ENCODE peak calls at places on chromosome 1, in nine cellular contexts. One of them, this sample, is unnamed.

GRCh38 chr1:243799908-243800307 is 50.1 kb downstream of the AKT3 start:
- DNase-seq in Calu3: no peak
- DNase-seq in endothelial cell: no peak
- DNase-seq in left lung: no peak
- DNase-seq in adrenal gland: no peak
- DNase-seq in heart right ventricle: no peak
- DNase-seq in AG04450: no peak
- DNase-seq in breast epithelium: no peak
- DNase-seq in cardiac muscle cell: peak; percentile 12
- DNase-seq in this sample: no peak

GRCh38 chr1:81170721-81171120 is 630.0 kb upstream of the ADGRL2 start:
- DNase-seq in Calu3: no peak
- DNase-seq in endothelial cell: no peak
- DNase-seq in left lung: no peak
- DNase-seq in adrenal gland: no peak
- DNase-seq in heart right ventricle: no peak
- DNase-seq in AG04450: no peak
- DNase-seq in breast epithelium: no peak
- DNase-seq in cardiac muscle cell: no peak
- DNase-seq in this sample: no peak

GRCh38 chr1:20732071-20732587 is 374 bp downstream of the SH2D5 start:
- DNase-seq in Calu3: peak; percentile 66
- DNase-seq in endothelial cell: peak; percentile 63
- DNase-seq in left lung: no peak
- DNase-seq in adrenal gland: peak; percentile 52
- DNase-seq in heart right ventricle: no peak
- DNase-seq in AG04450: peak; percentile 44
- DNase-seq in breast epithelium: peak; percentile 28
- DNase-seq in cardiac muscle cell: peak; percentile 56
- DNase-seq in this sample: peak; percentile 72

GRCh38 chr1:198717510-198717909 is 78.7 kb downstream of the PTPRC start:
- DNase-seq in Calu3: no peak
- DNase-seq in endothelial cell: no peak
- DNase-seq in left lung: no peak
- DNase-seq in adrenal gland: no peak
- DNase-seq in heart right ventricle: no peak
- DNase-seq in AG04450: no peak
- DNase-seq in breast epithelium: no peak
- DNase-seq in cardiac muscle cell: no peak
- DNase-seq in this sample: no peak

GRCh38 chr1:53079251-53079650 is 17.2 kb downstream of the PODN start:
- DNase-seq in Calu3: no peak
- DNase-seq in endothelial cell: no peak
- DNase-seq in left lung: no peak
- DNase-seq in adrenal gland: no peak
- DNase-seq in heart right ventricle: no peak
- DNase-seq in AG04450: no peak
- DNase-seq in breast epithelium: no peak
- DNase-seq in cardiac muscle cell: no peak
- DNase-seq in this sample: no peak

GRCh38 chr1:119587328-119587727 is 60.7 kb downstream of the ZNF697 start:
- DNase-seq in Calu3: no peak
- DNase-seq in endothelial cell: no peak
- DNase-seq in left lung: no peak
- DNase-seq in adrenal gland: peak; percentile 70
- DNase-seq in heart right ventricle: no peak
- DNase-seq in AG04450: no peak
- DNase-seq in breast epithelium: no peak
- DNase-seq in cardiac muscle cell: peak; percentile 43
- DNase-seq in this sample: no peak

GRCh38 chr1:51842255-51842654 is 36.3 kb downstream of the NRDC start:
- DNase-seq in Calu3: no peak
- DNase-seq in endothelial cell: no peak
- DNase-seq in left lung: no peak
- DNase-seq in adrenal gland: no peak
- DNase-seq in heart right ventricle: no peak
- DNase-seq in AG04450: no peak
- DNase-seq in breast epithelium: no peak
- DNase-seq in cardiac muscle cell: no peak
- DNase-seq in this sample: no peak

GRCh38 chr1:76070538-76070937 is 4.0 kb upstream of the ST6GALNAC3 start:
- DNase-seq in Calu3: no peak
- DNase-seq in endothelial cell: no peak
- DNase-seq in left lung: no peak
- DNase-seq in adrenal gland: no peak
- DNase-seq in heart right ventricle: no peak
- DNase-seq in AG04450: no peak
- DNase-seq in breast epithelium: no peak
- DNase-seq in cardiac muscle cell: no peak
- DNase-seq in this sample: no peak

GRCh38 chr1:116279715-116280114 is 93.3 kb upstream of the ATP1A1 start:
- DNase-seq in Calu3: no peak
- DNase-seq in endothelial cell: no peak
- DNase-seq in left lung: no peak
- DNase-seq in adrenal gland: no peak
- DNase-seq in heart right ventricle: no peak
- DNase-seq in AG04450: no peak
- DNase-seq in breast epithelium: no peak
- DNase-seq in cardiac muscle cell: no peak
- DNase-seq in this sample: no peak

GRCh38 chr1:217067642-217068041 is 344.4 kb upstream of the ESRRG start:
- DNase-seq in Calu3: no peak
- DNase-seq in endothelial cell: no peak
- DNase-seq in left lung: no peak
- DNase-seq in adrenal gland: no peak
- DNase-seq in heart right ventricle: no peak
- DNase-seq in AG04450: no peak
- DNase-seq in breast epithelium: no peak
- DNase-seq in cardiac muscle cell: no peak
- DNase-seq in this sample: no peak

GRCh38 chr1:205191127-205191577 is 20.4 kb downstream of the DSTYK start:
- DNase-seq in Calu3: no peak
- DNase-seq in endothelial cell: no peak
- DNase-seq in left lung: no peak
- DNase-seq in adrenal gland: peak; percentile 71
- DNase-seq in heart right ventricle: no peak
- DNase-seq in AG04450: no peak
- DNase-seq in breast epithelium: no peak
- DNase-seq in cardiac muscle cell: peak; percentile 44
- DNase-seq in this sample: no peak

GRCh38 chr1:101257500-101258325 is 20.9 kb downstream of the S1PR1 start:
- DNase-seq in Calu3: no peak
- DNase-seq in endothelial cell: no peak
- DNase-seq in left lung: peak; percentile 47
- DNase-seq in adrenal gland: peak; percentile 42
- DNase-seq in heart right ventricle: no peak
- DNase-seq in AG04450: no peak
- DNase-seq in breast epithelium: no peak
- DNase-seq in cardiac muscle cell: peak; percentile 19
- DNase-seq in this sample: peak; percentile 54

GRCh38 chr1:77926561-77927357 is 38.3 kb downstream of the NEXN start:
- DNase-seq in Calu3: no peak
- DNase-seq in endothelial cell: no peak
- DNase-seq in left lung: no peak
- DNase-seq in adrenal gland: no peak
- DNase-seq in heart right ventricle: no peak
- DNase-seq in AG04450: no peak
- DNase-seq in breast epithelium: no peak
- DNase-seq in cardiac muscle cell: no peak
- DNase-seq in this sample: no peak

GRCh38 chr1:69263982-69264381 is 303.7 kb upstream of the LRRC7 start:
- DNase-seq in Calu3: no peak
- DNase-seq in endothelial cell: no peak
- DNase-seq in left lung: no peak
- DNase-seq in adrenal gland: peak; percentile 5
- DNase-seq in heart right ventricle: peak; percentile 34
- DNase-seq in AG04450: no peak
- DNase-seq in breast epithelium: no peak
- DNase-seq in cardiac muscle cell: peak; percentile 78
- DNase-seq in this sample: no peak

GRCh38 chr1:227318852-227319607 is 738 bp upstream of the CDC42BPA start:
- DNase-seq in Calu3: peak; percentile 61
- DNase-seq in endothelial cell: peak; percentile 40
- DNase-seq in left lung: peak; percentile 54
- DNase-seq in adrenal gland: peak; percentile 56
- DNase-seq in heart right ventricle: peak; percentile 45
- DNase-seq in AG04450: no peak
- DNase-seq in breast epithelium: peak; percentile 59
- DNase-seq in cardiac muscle cell: peak; percentile 65
- DNase-seq in this sample: no peak

GRCh38 chr1:202054094-202054493 is 43.7 kb downstream of the ELF3 start:
- DNase-seq in Calu3: no peak
- DNase-seq in endothelial cell: no peak
- DNase-seq in left lung: no peak
- DNase-seq in adrenal gland: no peak
- DNase-seq in heart right ventricle: no peak
- DNase-seq in AG04450: no peak
- DNase-seq in breast epithelium: no peak
- DNase-seq in cardiac muscle cell: no peak
- DNase-seq in this sample: no peak

GRCh38 chr1:116482490-116482889 is 88.3 kb downstream of the CD58 start:
- DNase-seq in Calu3: no peak
- DNase-seq in endothelial cell: no peak
- DNase-seq in left lung: no peak
- DNase-seq in adrenal gland: no peak
- DNase-seq in heart right ventricle: no peak
- DNase-seq in AG04450: no peak
- DNase-seq in breast epithelium: no peak
- DNase-seq in cardiac muscle cell: no peak
- DNase-seq in this sample: no peak

GRCh38 chr1:182588460-182589396 is at the start of gene RNASEL:
- DNase-seq in Calu3: peak; percentile 81
- DNase-seq in endothelial cell: peak; percentile 49
- DNase-seq in left lung: peak; percentile 85
- DNase-seq in adrenal gland: peak; percentile 69
- DNase-seq in heart right ventricle: peak; percentile 71
- DNase-seq in AG04450: peak; percentile 6
- DNase-seq in breast epithelium: peak; percentile 78
- DNase-seq in cardiac muscle cell: peak; percentile 82
- DNase-seq in this sample: peak; percentile 63

GRCh38 chr1:202684716-202685115 is 25.5 kb downstream of the SYT2 start:
- DNase-seq in Calu3: no peak
- DNase-seq in endothelial cell: no peak
- DNase-seq in left lung: no peak
- DNase-seq in adrenal gland: no peak
- DNase-seq in heart right ventricle: no peak
- DNase-seq in AG04450: no peak
- DNase-seq in breast epithelium: no peak
- DNase-seq in cardiac muscle cell: no peak
- DNase-seq in this sample: no peak

GRCh38 chr1:154342836-154343472 is 17.6 kb downstream of the ATP8B2 start:
- DNase-seq in Calu3: no peak
- DNase-seq in endothelial cell: no peak
- DNase-seq in left lung: peak; percentile 57
- DNase-seq in adrenal gland: no peak
- DNase-seq in heart right ventricle: no peak
- DNase-seq in AG04450: no peak
- DNase-seq in breast epithelium: no peak
- DNase-seq in cardiac muscle cell: no peak
- DNase-seq in this sample: peak; percentile 85

DNA sequence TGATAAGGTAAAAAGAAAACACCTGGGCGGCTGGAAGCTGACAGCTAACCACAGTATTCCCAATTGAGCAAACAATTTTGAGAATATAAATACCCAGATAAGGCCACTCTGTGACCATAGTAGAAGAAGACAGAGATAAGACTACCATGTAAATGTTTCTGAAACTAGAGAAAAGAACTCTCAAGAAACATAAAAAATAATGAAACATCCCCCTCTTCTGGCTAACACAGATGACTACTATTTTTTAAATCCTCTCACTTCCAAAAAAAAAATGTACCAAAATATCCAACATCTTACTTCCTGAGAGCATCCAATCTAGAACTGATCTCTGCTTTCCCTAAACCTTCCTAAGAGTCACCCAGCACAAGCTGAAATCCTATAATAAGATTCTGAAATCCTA is 125.9 kb downstream of the HFM1 start:
- DNase-seq in Calu3: no peak
- DNase-seq in endothelial cell: no peak
- DNase-seq in left lung: no peak
- DNase-seq in adrenal gland: no peak
- DNase-seq in heart right ventricle: no peak
- DNase-seq in AG04450: no peak
- DNase-seq in breast epithelium: no peak
- DNase-seq in cardiac muscle cell: peak; percentile 50
- DNase-seq in this sample: no peak
- TF ChIP-seq CTCF in Calu3: no peak
- TF ChIP-seq CTCF in endothelial cell: peak; percentile 24
- TF ChIP-seq CTCF in left lung: no peak
- TF ChIP-seq CTCF in adrenal gland: no peak
- TF ChIP-seq CTCF in heart right ventricle: no peak
- TF ChIP-seq CTCF in AG04450: peak; percentile 22
- TF ChIP-seq CTCF in breast epithelium: no peak
- TF ChIP-seq CTCF in cardiac muscle cell: peak; percentile 27
- TF ChIP-seq CTCF in this sample: no peak

GRCh38 chr1:23554481-23555224 is 4.6 kb downstream of the ID3 start:
- DNase-seq in Calu3: peak; percentile 75
- DNase-seq in endothelial cell: peak; percentile 93
- DNase-seq in left lung: peak; percentile 86
- DNase-seq in adrenal gland: peak; percentile 76
- DNase-seq in heart right ventricle: peak; percentile 89
- DNase-seq in AG04450: no peak
- DNase-seq in breast epithelium: peak; percentile 73
- DNase-seq in cardiac muscle cell: peak; percentile 93
- DNase-seq in this sample: peak; percentile 85
- TF ChIP-seq CTCF in Calu3: no peak
- TF ChIP-seq CTCF in endothelial cell: no peak
- TF ChIP-seq CTCF in left lung: no peak
- TF ChIP-seq CTCF in adrenal gland: no peak
- TF ChIP-seq CTCF in heart right ventricle: no peak
- TF ChIP-seq CTCF in AG04450: peak; percentile 33
- TF ChIP-seq CTCF in breast epithelium: no peak
- TF ChIP-seq CTCF in cardiac muscle cell: no peak
- TF ChIP-seq CTCF in this sample: no peak

GRCh38 chr1:115184260-115184950 is 95.1 kb upstream of the TSPAN2 start:
- DNase-seq in Calu3: no peak
- DNase-seq in endothelial cell: no peak
- DNase-seq in left lung: no peak
- DNase-seq in adrenal gland: no peak
- DNase-seq in heart right ventricle: peak; percentile 43
- DNase-seq in AG04450: no peak
- DNase-seq in breast epithelium: no peak
- DNase-seq in cardiac muscle cell: no peak
- DNase-seq in this sample: peak; percentile 35
- TF ChIP-seq CTCF in Calu3: no peak
- TF ChIP-seq CTCF in endothelial cell: no peak
- TF ChIP-seq CTCF in left lung: no peak
- TF ChIP-seq CTCF in adrenal gland: no peak
- TF ChIP-seq CTCF in heart right ventricle: no peak
- TF ChIP-seq CTCF in AG04450: no peak
- TF ChIP-seq CTCF in breast epithelium: no peak
- TF ChIP-seq CTCF in cardiac muscle cell: no peak
- TF ChIP-seq CTCF in this sample: no peak

DNA sequence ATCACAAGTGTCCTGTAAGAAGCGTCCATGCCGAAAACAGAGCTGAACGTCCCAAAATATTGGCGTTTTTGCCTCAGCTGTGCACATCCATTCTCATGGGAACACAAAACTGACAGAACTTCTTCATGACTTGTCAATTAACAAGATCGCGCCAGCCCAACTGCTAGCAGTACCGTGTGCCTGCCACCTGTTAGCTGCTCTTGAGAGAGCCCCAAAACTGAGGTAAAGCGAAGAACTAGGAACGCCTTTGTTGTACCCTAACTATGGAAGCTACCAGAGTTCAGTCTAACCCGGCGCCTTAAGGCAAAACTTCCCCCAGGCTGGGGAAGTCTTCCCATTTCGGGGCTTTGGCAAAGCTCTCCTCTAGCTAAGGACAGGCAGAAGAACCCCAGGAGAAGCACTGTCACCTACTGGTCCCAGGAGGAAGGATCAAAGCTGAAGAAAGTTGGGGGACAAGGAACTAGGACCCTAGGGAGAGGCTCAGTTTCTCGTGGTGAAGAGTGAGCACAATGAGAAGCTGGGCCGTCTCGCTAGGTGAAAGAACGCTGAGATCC is 719 bp downstream of the EYA3 start:
- DNase-seq in Calu3: no peak
- DNase-seq in endothelial cell: peak; percentile 22
- DNase-seq in left lung: no peak
- DNase-seq in adrenal gland: peak; percentile 8
- DNase-seq in heart right ventricle: no peak
- DNase-seq in AG04450: no peak
- DNase-seq in breast epithelium: no peak
- DNase-seq in cardiac muscle cell: no peak
- DNase-seq in this sample: peak; percentile 54
- TF ChIP-seq CTCF in Calu3: no peak
- TF ChIP-seq CTCF in endothelial cell: no peak
- TF ChIP-seq CTCF in left lung: no peak
- TF ChIP-seq CTCF in adrenal gland: no peak
- TF ChIP-seq CTCF in heart right ventricle: no peak
- TF ChIP-seq CTCF in AG04450: no peak
- TF ChIP-seq CTCF in breast epithelium: no peak
- TF ChIP-seq CTCF in cardiac muscle cell: no peak
- TF ChIP-seq CTCF in this sample: peak; percentile 36

This sample was measured in activated CD8-positive, alpha-beta T cell treated with anti-CD3 and anti-CD28 coated beads for 36 hours.